ENCODE peak calls at places on chromosomes 16 and 17, in nine cellular contexts. C is HEK293T; O is naive thymus-derived CD8-positive, alpha-beta T cell; Z is stimulated activated CD4-positive, alpha-beta T cell treated with anti-CD3 and anti-CD28 coated beads, Interleukin-4, amount 100 ng/mL, for 1 hour; K is retina; S is H1; U is activated CD4-positive, alpha-beta T cell treated with anti-CD3 and anti-CD28 coated beads for 24 hours; L is heart right ventricle; N is NK-92 treated with Interleukin-12 subunit alpha and Interleukin-12 subunit beta, amount 100 ng/mL, for 24 hours. I is an unnamed sample.
A peak's percentile ranks its signal among the peaks of the same experiment; 100 is the strongest.

GRCh38 chr17:27559996-27560481 is 70.9 kb upstream of the LGALS9 start:
- DNase-seq in N (no peak), C (no peak), L (peak; percentile 73), S (no peak), O (no peak), K (no peak), Z (no peak), U (no peak), I (peak; percentile 90)

GRCh38 chr17:56994009-56994792 is 16.3 kb downstream of the SCPEP1 start:
- DNase-seq in K (no peak), L (no peak), N (no peak), O (no peak), C (no peak), U (no peak), Z (no peak), S (no peak), I (no peak)

GRCh38 chr17:57261084-57261461 is 4.8 kb downstream of the MSI2 start:
- DNase-seq in Z (no peak), S (no peak), K (no peak), L (no peak), N (no peak), O (no peak), C (no peak), U (no peak), I (no peak)

GRCh38 chr17:37301288-37301687 is 74.5 kb upstream of the C17orf78 start:
- DNase-seq in K (no peak), O (no peak), N (no peak), C (peak; percentile 27), L (no peak), Z (no peak), S (peak; percentile 32), U (no peak), I (no peak)

GRCh38 chr16:68636064-68636551 is 9.0 kb upstream of the CDH3 start:
- DNase-seq in N (no peak), O (no peak), S (no peak), L (no peak), U (no peak), C (no peak), Z (no peak), K (no peak), I (no peak)

GRCh38 chr17:78281249-78281865 is 49.9 kb downstream of the TMEM235 start:
- DNase-seq in L (no peak), N (no peak), K (no peak), O (no peak), S (no peak), U (no peak), Z (no peak), C (no peak), I (no peak)

GRCh38 chr17:53127331-53127730 is 695.4 kb upstream of the KIF2B start:
- DNase-seq in O (no peak), K (no peak), L (no peak), S (no peak), C (no peak), U (no peak), N (no peak), Z (no peak), I (no peak)

GRCh38 chr17:8100149-8100548 is 12.6 kb upstream of the ALOX12B start:
- DNase-seq in C (no peak), U (no peak), N (no peak), S (no peak), Z (no peak), O (no peak), L (no peak), K (no peak), I (no peak)

GRCh38 chr17:12719948-12720347 is 54.3 kb downstream of the MYOCD start:
- DNase-seq in S (no peak), O (no peak), Z (no peak), U (no peak), C (no peak), L (no peak), K (no peak), N (no peak), I (no peak)

I was measured in Kasumi-1.